ENCODE peak calls at places on chromosomes 1 and 21, in nine cellular contexts. L, I, V, G, F, C, D, X and P are unnamed samples. For H3K9me3, the result is how much of the 10 kb centered on the place peaks cover.

GRCh38 chr1:212651521-212651920 is 43.0 kb downstream of the ATF3 start:
- DNase-seq in L (no peak), I (no peak), V (no peak), G (no peak), F (no peak), C (no peak), D (no peak), X (no peak), P (no peak)

GRCh38 chr1:177442580-177442979 is 271.8 kb downstream of the BRINP2 start:
- DNase-seq in L (no peak), I (no peak), V (no peak), G (no peak), F (no peak), C (no peak), D (no peak), X (no peak), P (no peak)

GRCh38 chr21:46124083-46124925 is 26.4 kb downstream of the COL6A2 start:
- DNase-seq in L (no peak), I (no peak), V (peak), G (peak), F (no peak), C (no peak), D (peak), X (no peak), P (no peak)

GRCh38 chr1:209630383-209631219 is 21.6 kb downstream of the LAMB3 start:
- DNase-seq in L (no peak), I (no peak), V (no peak), G (no peak), F (no peak), C (no peak), D (no peak), X (no peak), P (no peak)

GRCh38 chr1:163273766-163274441 is 47.9 kb upstream of the NUF2 start:
- DNase-seq in L (no peak), I (no peak), V (no peak), G (no peak), F (no peak), C (no peak), D (no peak), X (no peak), P (no peak)

GRCh38 chr1:183277821-183278735 is 92.0 kb downstream of the LAMC2 start:
- DNase-seq in L (no peak), I (no peak), V (peak), G (no peak), F (no peak), C (no peak), D (no peak), X (no peak), P (no peak)

GRCh38 chr1:86507935-86508582 is 38.8 kb upstream of the CLCA4 start:
- DNase-seq in L (no peak), I (peak), V (no peak), G (peak), F (no peak), C (no peak), D (no peak), X (no peak), P (no peak)

GRCh38 chr21:45018131-45019075 is 56.0 kb upstream of the ADARB1 start:
- DNase-seq in L (no peak), I (no peak), V (no peak), G (peak), F (no peak), C (no peak), D (peak), X (no peak), P (peak)

GRCh38 chr1:226496616-226497015 is 51.9 kb upstream of the STUM start:
- DNase-seq in L (no peak), I (no peak), V (peak), G (no peak), F (no peak), C (no peak), D (no peak), X (no peak), P (no peak)

GRCh38 chr1:116105996-116106395 is 5.2 kb upstream of the MAB21L3 start:
- DNase-seq in L (no peak), I (no peak), V (no peak), G (no peak), F (no peak), C (no peak), D (no peak), X (no peak), P (no peak)

GRCh38 chr1:184664042-184664659 is 90.5 kb downstream of the EDEM3 start:
- DNase-seq in L (no peak), I (peak), V (peak), G (peak), F (peak), C (peak), D (peak), X (peak), P (peak)

GRCh38 chr1:23400324-23401110 is 24.0 kb downstream of the TCEA3 start:
- DNase-seq in L (no peak), I (no peak), V (no peak), G (peak), F (no peak), C (no peak), D (no peak), X (no peak), P (no peak)

GRCh38 chr1:40049745-40050144 is 9.2 kb downstream of the CAP1 start:
- DNase-seq in L (no peak), I (no peak), V (no peak), G (no peak), F (no peak), C (no peak), D (no peak), X (no peak), P (no peak)

GRCh38 chr1:240492832-240493440 is 119.0 kb downstream of the GREM2 start:
- DNase-seq in L (no peak), I (peak), V (no peak), G (no peak), F (no peak), C (no peak), D (peak), X (no peak), P (peak)

GRCh38 chr1:53062731-53063591 is 948 bp downstream of the PODN start:
- DNase-seq in L (no peak), I (no peak), V (no peak), G (peak), F (no peak), C (no peak), D (peak), X (no peak), P (no peak)

GRCh38 chr21:36706951-36707762 is 8.2 kb downstream of the SIM2 start:
- DNase-seq in L (no peak), I (peak), V (no peak), G (no peak), F (no peak), C (no peak), D (peak), X (no peak), P (no peak)

GRCh38 chr1:222049176-222049575 is 307.3 kb upstream of the DUSP10 start:
- DNase-seq in L (no peak), I (no peak), V (no peak), G (no peak), F (no peak), C (no peak), D (no peak), X (no peak), P (no peak)
- TF ChIP-seq POLR2AphosphoS5 in L (no peak), I (no peak), V (no peak), G (no peak), F (no peak), C (no peak), D (no peak), X (no peak), P (no peak)

DNA sequence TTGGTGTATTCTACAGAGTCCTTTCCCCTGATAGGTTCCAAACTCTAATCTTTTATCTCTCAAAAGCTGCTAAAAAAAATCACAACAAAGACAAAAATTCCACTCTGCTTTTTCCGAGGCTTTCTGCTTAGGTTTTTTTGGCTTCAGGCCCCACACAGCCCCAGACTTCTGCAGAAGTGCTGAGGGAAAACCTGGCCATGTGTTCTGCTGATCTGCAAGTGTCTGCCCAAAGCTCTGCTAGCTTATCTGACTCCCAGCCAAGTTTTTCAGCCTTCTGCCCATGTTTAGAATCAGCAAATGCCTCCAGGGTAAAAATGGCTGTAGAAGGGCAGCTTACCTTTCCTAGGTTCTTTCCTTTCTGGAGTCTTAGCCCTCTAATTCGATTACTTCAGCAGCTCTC is 28.4 kb downstream of the DISP3 start:
- DNase-seq in L (no peak), I (no peak), V (no peak), G (peak), F (no peak), C (no peak), D (no peak), X (no peak), P (no peak)
- H3K9me3 ChIP-seq in L (under half), I (under half), V (under half), G (under half), F (under half), C (under half), D (under half), X (under half), P (under half)

DNA sequence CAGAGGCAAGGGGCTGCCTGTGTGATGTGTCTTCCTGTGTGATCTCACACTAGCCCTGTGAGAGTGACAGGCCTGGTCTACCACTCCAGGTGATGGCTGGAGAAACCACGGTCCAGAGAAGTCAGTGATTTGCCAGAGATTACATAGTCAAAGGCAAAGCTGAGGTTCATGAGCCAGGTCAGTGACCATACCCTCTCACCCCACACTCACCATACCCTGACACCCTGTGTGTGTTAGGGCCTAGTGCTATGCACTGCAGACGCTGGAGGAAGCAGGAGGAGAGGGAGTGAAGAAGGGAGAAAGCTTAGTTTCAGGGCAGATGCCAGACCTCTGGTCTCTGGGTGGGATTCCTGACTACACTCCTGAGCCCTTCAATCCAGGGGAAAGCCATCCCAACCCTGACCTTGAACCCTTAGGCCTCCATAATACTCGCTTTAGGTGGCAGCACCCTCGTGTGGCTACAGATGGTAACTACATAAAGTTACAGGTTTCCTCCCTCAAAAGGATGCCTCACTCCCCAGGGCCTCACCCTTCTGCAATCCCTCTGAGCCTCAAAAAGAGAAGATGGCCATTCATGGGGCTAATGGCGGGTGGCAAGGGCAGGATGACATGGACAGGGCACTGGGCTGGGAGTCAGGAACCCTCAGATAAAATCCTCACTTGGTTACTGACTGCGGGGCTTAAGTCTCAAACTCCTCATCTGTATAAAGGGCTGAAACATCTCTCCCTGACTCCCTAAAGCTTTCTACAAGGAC is 20.8 kb upstream of the SDC3 start:
- DNase-seq in L (no peak), I (peak), V (peak), G (no peak), F (peak), C (no peak), D (peak), X (no peak), P (peak)
- TF ChIP-seq POLR2AphosphoS5 in L (no peak), I (no peak), V (no peak), G (peak), F (no peak), C (no peak), D (no peak), X (no peak), P (no peak)

GRCh38 chr1:248143311-248143710 is 1.6 kb upstream of the OR2M5 start:
- DNase-seq in L (no peak), I (no peak), V (no peak), G (no peak), F (no peak), C (no peak), D (no peak), X (no peak), P (no peak)
- H3K9me3 ChIP-seq in L (under half), I (under half), V (under half), G (under half), F (under half), C (under half), D (under half), X (under half), P (under half)

GRCh38 chr1:109822749-109823542 is 59.2 kb upstream of the EPS8L3 start:
- DNase-seq in L (no peak), I (no peak), V (no peak), G (no peak), F (no peak), C (no peak), D (no peak), X (no peak), P (no peak)

GRCh38 chr1:109824349-109825115 is 60.8 kb upstream of the EPS8L3 start:
- DNase-seq in L (no peak), I (no peak), V (no peak), G (no peak), F (peak), C (no peak), D (no peak), X (no peak), P (no peak)

GRCh38 chr1:109821831-109822745 is 58.4 kb upstream of the EPS8L3 start:
- DNase-seq in L (peak), I (peak), V (no peak), G (peak), F (no peak), C (no peak), D (no peak), X (no peak), P (no peak)

GRCh38 chr1:109825774-109826173 is 62.1 kb upstream of the EPS8L3 start:
- DNase-seq in L (no peak), I (no peak), V (no peak), G (no peak), F (no peak), C (no peak), D (no peak), X (no peak), P (no peak)

GRCh38 chr1:109823543-109824348 is 60.0 kb upstream of the EPS8L3 start:
- DNase-seq in L (no peak), I (peak), V (no peak), G (peak), F (peak), C (no peak), D (no peak), X (no peak), P (no peak)
- TF ChIP-seq POLR2AphosphoS5 in L (peak), I (peak), V (no peak), G (no peak), F (no peak), C (no peak), D (no peak), X (no peak), P (no peak)

GRCh38 chr1:42934541-42935312 is 23.9 kb downstream of the SLC2A1 start:
- DNase-seq in L (no peak), I (no peak), V (no peak), G (peak), F (no peak), C (no peak), D (no peak), X (peak), P (peak)
- H3K9me3 ChIP-seq in L (under half), I (under half), V (under half), G (under half), F (under half), C (under half), D (under half), X (under half), P (under half)

DNA sequence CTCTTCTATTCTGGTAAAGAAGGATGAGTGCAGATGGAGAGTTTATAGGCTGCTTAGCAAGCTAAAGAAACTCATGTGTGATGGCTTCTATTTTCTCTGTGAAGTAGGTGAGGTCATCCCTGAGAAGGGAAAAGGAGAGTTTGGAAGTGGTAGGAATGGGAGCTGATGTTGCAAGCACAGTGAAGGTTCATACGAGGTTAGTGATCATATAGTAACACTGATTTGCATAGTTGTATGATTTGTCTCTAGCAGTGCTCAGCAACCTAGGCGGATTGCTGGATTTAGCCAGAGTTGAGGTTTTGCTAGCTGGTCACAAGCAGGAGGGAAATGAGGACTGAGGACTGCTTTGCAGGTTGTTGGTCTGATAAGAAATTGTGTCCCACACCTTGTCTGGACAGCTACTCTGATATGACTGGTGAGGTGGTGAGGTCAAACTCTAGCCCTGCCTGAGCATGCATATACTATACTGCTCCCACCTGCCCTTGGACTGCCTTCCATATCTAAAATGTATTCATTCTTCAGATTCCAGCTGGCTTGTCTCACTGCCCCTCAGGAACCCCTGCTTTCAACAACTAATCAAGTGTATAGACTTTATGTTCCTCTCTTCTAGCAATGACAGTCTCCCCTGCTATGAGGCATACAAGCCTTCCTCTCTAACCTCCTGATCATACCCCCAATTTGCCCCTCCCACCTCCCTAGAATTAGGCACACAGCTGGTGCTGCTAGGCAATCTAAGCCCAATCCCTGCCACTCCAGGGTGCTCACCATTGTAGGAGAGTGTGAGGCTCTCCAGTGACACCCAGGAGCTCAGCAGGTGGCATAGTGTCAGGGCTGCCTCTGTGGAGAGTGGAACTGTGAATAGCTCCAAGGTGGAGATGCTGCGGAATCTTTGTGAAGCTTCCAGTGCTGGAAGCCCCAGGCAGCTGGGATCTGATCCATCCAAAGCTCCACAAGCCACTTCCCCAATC is 18.5 kb downstream of the LRRC41 start:
- DNase-seq in L (no peak), I (no peak), V (no peak), G (no peak), F (no peak), C (no peak), D (no peak), X (no peak), P (no peak)
- TF ChIP-seq POLR2AphosphoS5 in L (no peak), I (peak), V (no peak), G (no peak), F (no peak), C (no peak), D (no peak), X (no peak), P (no peak)

GRCh38 chr1:50917796-50918137 is 42.3 kb downstream of the FAF1 start:
- DNase-seq in L (no peak), I (no peak), V (no peak), G (no peak), F (no peak), C (no peak), D (no peak), X (no peak), P (no peak)

GRCh38 chr1:50920409-50920808 is 39.7 kb downstream of the FAF1 start:
- DNase-seq in L (no peak), I (no peak), V (no peak), G (no peak), F (no peak), C (no peak), D (no peak), X (no peak), P (no peak)

GRCh38 chr1:50929376-50929958 is 30.6 kb downstream of the FAF1 start:
- DNase-seq in L (peak), I (peak), V (no peak), G (no peak), F (no peak), C (no peak), D (peak), X (no peak), P (no peak)

GRCh38 chr1:50921029-50921428 is 39.0 kb downstream of the FAF1 start:
- DNase-seq in L (no peak), I (no peak), V (no peak), G (no peak), F (no peak), C (no peak), D (no peak), X (no peak), P (no peak)

GRCh38 chr1:50923564-50923963 is 36.5 kb downstream of the FAF1 start:
- DNase-seq in L (no peak), I (no peak), V (no peak), G (no peak), F (no peak), C (no peak), D (no peak), X (no peak), P (no peak)
- H3K9me3 ChIP-seq in L (under half), I (under half), V (under half), G (under half), F (under half), C (under half), D (under half), X (under half), P (under half)